ENCODE peak calls at places on chromosomes 4 and X, in ten cellular contexts. X is PC-9; O is PC-3; S is CD4-positive, alpha-beta T cell; D is activated CD8-positive, alpha-beta T cell treated with anti-CD3 and anti-CD28 coated beads for 36 hours; I is CD8-positive, alpha-beta T cell; T is transverse colon; A is tibial nerve; R is hepatocyte; Q is pancreas. L is an unnamed sample.

GRCh38 chr4:82705881-82706280 is 92.7 kb downstream of the SCD5 start:
- DNase-seq in X (no peak), O (no peak), S (no peak), D (no peak), I (no peak), T (no peak), A (no peak), R (no peak), Q (no peak), L (no peak)

GRCh38 chr4:29770627-29771026 is 949.5 kb upstream of the PCDH7 start:
- DNase-seq in X (no peak), O (peak), S (no peak), D (no peak), I (no peak), T (no peak), A (no peak), R (no peak), Q (no peak), L (no peak)

GRCh38 chr4:177413656-177414055 is 28.6 kb downstream of the AGA start:
- DNase-seq in X (no peak), O (no peak), S (no peak), D (no peak), I (no peak), T (no peak), A (no peak), R (no peak), Q (no peak), L (no peak)

GRCh38 chr4:170007113-170007512 is 19.1 kb downstream of the MFAP3L start:
- DNase-seq in X (no peak), O (no peak), S (no peak), D (no peak), I (no peak), T (no peak), A (no peak), R (no peak), Q (no peak), L (no peak)

GRCh38 chr4:82217986-82218715 is 155.6 kb downstream of the HNRNPD start:
- DNase-seq in X (no peak), O (peak), S (no peak), D (peak), I (no peak), T (no peak), A (no peak), R (peak), Q (no peak), L (no peak)

GRCh38 chr4:121307441-121308327 is 73.1 kb downstream of the QRFPR start:
- DNase-seq in X (no peak), O (peak), S (no peak), D (peak), I (no peak), T (peak), A (no peak), R (peak), Q (no peak), L (no peak)

GRCh38 chrX:144253356-144253755 is 369.5 kb downstream of the UBE2NL start:
- DNase-seq in X (no peak), O (no peak), S (no peak), D (no peak), I (no peak), T (no peak), A (no peak), R (no peak), Q (no peak), L (no peak)

GRCh38 chr4:113049421-113050355 is at the start of gene ANK2:
- DNase-seq in X (no peak), O (no peak), S (no peak), D (no peak), I (no peak), T (no peak), A (no peak), R (peak), Q (no peak), L (peak)

GRCh38 chr4:13956947-13957346 is 329.4 kb upstream of the BOD1L1 start:
- DNase-seq in X (no peak), O (no peak), S (no peak), D (no peak), I (no peak), T (no peak), A (no peak), R (no peak), Q (no peak), L (no peak)

GRCh38 chr4:39181905-39182638 is at the start of gene WDR19:
- DNase-seq in X (peak), O (peak), S (peak), D (peak), I (peak), T (peak), A (peak), R (peak), Q (peak), L (peak)
- TF ChIP-seq CTCF in X (peak), O (peak), S (peak), D (peak), I (peak), T (peak), A (peak), R (peak), Q (no peak), L (no peak)

GRCh38 chr4:166087569-166087968 is 214.5 kb downstream of the TLL1 start:
- DNase-seq in X (no peak), O (no peak), S (no peak), D (no peak), I (no peak), T (no peak), A (no peak), R (no peak), Q (peak), L (no peak)

GRCh38 chr4:166088576-166088975 is 215.5 kb downstream of the TLL1 start:
- DNase-seq in X (no peak), O (no peak), S (no peak), D (no peak), I (no peak), T (no peak), A (no peak), R (no peak), Q (no peak), L (no peak)

GRCh38 chr4:166091914-166092510 is 219.0 kb downstream of the TLL1 start:
- DNase-seq in X (no peak), O (peak), S (no peak), D (no peak), I (no peak), T (no peak), A (peak), R (peak), Q (no peak), L (no peak)

GRCh38 chr4:166092797-166093196 is 219.8 kb downstream of the TLL1 start:
- DNase-seq in X (no peak), O (peak), S (no peak), D (no peak), I (no peak), T (no peak), A (no peak), R (peak), Q (no peak), L (no peak)

DNA sequence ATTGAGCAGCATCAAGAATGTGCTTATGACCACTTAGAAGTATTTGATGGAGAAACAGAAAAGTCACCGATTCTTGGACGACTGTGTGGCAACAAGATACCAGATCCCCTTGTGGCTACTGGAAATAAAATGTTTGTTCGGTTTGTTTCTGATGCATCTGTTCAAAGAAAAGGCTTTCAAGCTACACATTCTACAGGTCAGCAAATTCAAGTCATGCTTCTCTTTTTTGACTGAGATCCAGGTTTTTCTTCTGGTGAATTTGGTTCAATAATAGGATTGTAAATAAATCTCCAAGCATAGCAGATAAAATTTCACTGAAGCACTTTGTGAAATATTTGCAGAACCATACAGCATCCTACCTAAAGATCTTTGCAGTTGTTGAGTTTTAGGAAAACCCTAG is 218.1 kb downstream of the TLL1 start:
- DNase-seq in X (no peak), O (peak), S (no peak), D (no peak), I (no peak), T (no peak), A (no peak), R (no peak), Q (no peak), L (no peak)
- TF ChIP-seq CTCF in X (no peak), O (no peak), S (no peak), D (no peak), I (no peak), T (no peak), A (no peak), R (no peak), Q (no peak), L (no peak)

DNA sequence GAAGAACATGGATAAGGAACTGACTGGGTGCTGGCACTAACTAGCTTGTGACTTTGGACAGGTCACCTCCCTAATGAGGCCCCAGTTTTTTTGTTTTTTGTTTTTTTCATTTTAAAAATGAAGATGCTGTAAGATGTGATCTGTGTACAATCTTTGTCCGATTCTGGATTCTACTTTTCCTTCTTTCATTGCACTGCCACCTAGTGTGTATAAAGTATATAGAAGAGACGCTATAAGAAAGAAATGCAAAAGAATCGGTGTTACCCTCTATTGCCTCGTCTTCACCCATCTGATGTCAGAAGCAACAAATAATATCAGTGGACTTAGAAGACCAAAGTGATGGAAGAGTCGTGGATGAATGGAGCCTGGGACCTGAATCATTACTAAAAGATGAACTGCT is 58.6 kb upstream of the P2RY10 start:
- DNase-seq in X (no peak), O (peak), S (no peak), D (no peak), I (no peak), T (no peak), A (no peak), R (peak), Q (no peak), L (no peak)
- TF ChIP-seq CTCF in X (peak), O (peak), S (peak), D (peak), I (peak), T (peak), A (no peak), R (peak), Q (no peak), L (peak)

GRCh38 chr4:153905231-153905630 is 116.3 kb upstream of the SFRP2 start:
- DNase-seq in X (no peak), O (no peak), S (no peak), D (no peak), I (no peak), T (no peak), A (no peak), R (no peak), Q (no peak), L (no peak)
- TF ChIP-seq CTCF in X (no peak), O (no peak), S (no peak), D (no peak), I (no peak), T (no peak), A (no peak), R (no peak), Q (no peak), L (no peak)

DNA sequence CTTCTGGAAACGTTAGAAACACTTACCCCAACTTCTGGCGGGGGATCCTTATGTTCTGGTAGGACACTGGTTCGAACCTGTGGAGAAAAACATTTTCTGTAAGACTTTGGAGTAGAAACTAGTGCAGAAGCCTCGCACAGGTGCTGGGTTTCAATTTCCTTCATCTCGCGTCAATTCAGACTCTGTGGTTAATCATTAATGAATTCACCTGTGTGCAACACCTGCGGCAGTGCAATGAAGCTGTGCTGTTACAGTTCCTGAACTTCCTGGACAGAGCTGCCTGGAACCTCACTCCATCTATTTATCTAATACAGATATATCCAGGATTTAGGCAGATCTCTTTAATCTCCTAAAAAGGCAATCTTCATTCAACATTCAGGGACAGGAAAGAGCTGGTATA is 531.4 kb downstream of the INPP4B start:
- DNase-seq in X (no peak), O (no peak), S (no peak), D (no peak), I (no peak), T (peak), A (no peak), R (peak), Q (peak), L (no peak)
- TF ChIP-seq CTCF in X (no peak), O (no peak), S (no peak), D (no peak), I (no peak), T (no peak), A (no peak), R (no peak), Q (no peak), L (no peak)

GRCh38 chr4:139761461-139761860 is 95.8 kb downstream of the MGST2 start:
- DNase-seq in X (no peak), O (peak), S (no peak), D (no peak), I (no peak), T (no peak), A (no peak), R (no peak), Q (no peak), L (no peak)
- TF ChIP-seq CTCF in X (no peak), O (peak), S (no peak), D (no peak), I (no peak), T (no peak), A (no peak), R (peak), Q (no peak), L (no peak)

DNA sequence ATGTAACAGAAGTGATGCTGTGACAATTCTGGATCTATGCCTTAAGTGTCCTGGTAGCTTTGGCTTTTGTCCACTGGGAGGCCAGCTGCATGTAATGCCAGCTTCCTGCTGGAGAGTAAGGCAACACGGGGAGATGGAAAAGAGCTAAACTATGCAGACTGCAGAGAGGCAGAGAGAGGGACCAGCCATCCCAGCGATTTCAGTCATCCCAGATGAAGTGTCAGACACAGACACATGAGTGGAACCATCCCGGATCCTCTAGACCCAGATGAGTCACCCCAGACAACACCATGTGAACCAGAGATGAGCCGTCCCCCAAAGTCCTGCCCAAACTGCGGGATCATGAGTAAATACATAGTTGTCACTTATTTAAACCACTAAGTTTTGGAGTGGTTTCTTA is 14.6 kb downstream of the SRPX start:
- DNase-seq in X (no peak), O (no peak), S (no peak), D (no peak), I (no peak), T (no peak), A (no peak), R (no peak), Q (no peak), L (no peak)
- TF ChIP-seq CTCF in X (no peak), O (no peak), S (no peak), D (no peak), I (no peak), T (no peak), A (no peak), R (no peak), Q (no peak), L (no peak)

GRCh38 chrX:95764972-95765451 is 919.6 kb upstream of the DIAPH2 start:
- DNase-seq in X (no peak), O (peak), S (no peak), D (no peak), I (no peak), T (no peak), A (peak), R (peak), Q (no peak), L (no peak)
- TF ChIP-seq CTCF in X (peak), O (peak), S (no peak), D (no peak), I (no peak), T (peak), A (peak), R (peak), Q (no peak), L (peak)

GRCh38 chr4:52017809-52018208 is 2.4 kb downstream of the LRRC66 start:
- DNase-seq in X (no peak), O (no peak), S (no peak), D (no peak), I (no peak), T (no peak), A (no peak), R (no peak), Q (no peak), L (no peak)

GRCh38 chr4:52016985-52017384 is 3.2 kb downstream of the LRRC66 start:
- DNase-seq in X (no peak), O (no peak), S (no peak), D (no peak), I (no peak), T (peak), A (no peak), R (no peak), Q (no peak), L (no peak)

GRCh38 chr4:52015366-52015765 is 4.8 kb downstream of the LRRC66 start:
- DNase-seq in X (no peak), O (peak), S (no peak), D (no peak), I (no peak), T (no peak), A (peak), R (peak), Q (no peak), L (no peak)

GRCh38 chr4:52010976-52011375 is 9.2 kb downstream of the LRRC66 start:
- DNase-seq in X (no peak), O (no peak), S (no peak), D (no peak), I (no peak), T (no peak), A (no peak), R (no peak), Q (no peak), L (no peak)

GRCh38 chr4:52014903-52015302 is 5.3 kb downstream of the LRRC66 start:
- DNase-seq in X (no peak), O (no peak), S (no peak), D (no peak), I (no peak), T (no peak), A (no peak), R (no peak), Q (no peak), L (no peak)
- TF ChIP-seq CTCF in X (no peak), O (no peak), S (no peak), D (no peak), I (no peak), T (no peak), A (no peak), R (no peak), Q (no peak), L (no peak)

DNA sequence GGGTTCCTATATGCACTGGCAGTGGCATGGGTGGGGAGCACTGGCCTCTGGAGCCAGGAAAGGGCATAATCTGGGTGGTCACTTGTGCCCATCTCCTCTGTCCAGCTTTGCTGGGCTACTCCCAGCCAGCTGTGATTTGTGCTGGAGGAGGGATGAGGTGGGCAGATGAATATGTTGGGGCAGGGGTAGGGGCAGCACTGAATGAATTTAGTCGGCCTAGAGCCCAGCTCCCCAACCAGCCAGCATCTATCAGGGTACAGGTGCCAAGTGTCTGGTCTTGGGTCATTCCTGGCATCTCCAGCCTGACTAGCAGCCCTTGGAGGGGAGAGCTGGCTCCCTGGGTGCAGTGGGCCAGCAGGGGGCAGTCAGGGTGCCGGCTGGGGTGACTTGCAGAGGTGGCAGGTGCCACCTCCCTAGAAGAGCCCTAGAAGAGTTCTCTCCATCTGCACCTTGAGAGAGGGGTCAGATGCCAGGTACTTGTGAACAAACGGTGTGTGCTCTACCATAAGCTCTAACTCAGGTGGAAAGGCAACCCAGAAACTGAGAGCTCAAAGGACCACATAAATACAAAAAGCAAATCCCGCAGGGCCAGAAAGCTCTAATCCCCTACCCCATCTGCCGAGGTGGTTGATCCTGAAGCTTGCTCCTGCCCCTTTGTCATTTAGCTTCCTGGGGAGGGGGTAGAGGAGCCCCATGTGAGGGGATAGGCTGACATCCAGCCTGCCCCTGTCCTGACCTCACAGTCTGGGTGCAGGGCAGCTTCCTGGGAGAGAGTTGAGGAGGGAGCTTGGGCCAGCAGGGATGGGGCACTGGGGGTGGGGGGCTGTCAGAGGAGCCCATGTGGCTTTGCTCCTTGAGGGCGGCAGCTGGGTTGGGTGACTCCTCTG is 2.2 kb downstream of the SORCS2 start:
- DNase-seq in X (no peak), O (peak), S (no peak), D (peak), I (no peak), T (no peak), A (no peak), R (peak), Q (no peak), L (no peak)
- TF ChIP-seq CTCF in X (peak), O (peak), S (no peak), D (peak), I (no peak), T (no peak), A (peak), R (peak), Q (no peak), L (no peak)

L was measured in mesothelial cell of epicardium.